ENCODE peak calls at places on chromosomes 5 and 9, in six cellular contexts. F is astrocyte of the cerebellum, G is spleen, C is HS-5, B is epithelial cell of esophagus, V is AG08396. I is an unnamed sample.

GRCh38 chr5:73591698-73592501 is 26.4 kb downstream of the UTP15 start:
- DNase-seq in F (no peak), G (no peak), C (peak), B (peak), V (no peak), I (peak)

GRCh38 chr5:58156977-58157701 is 302.7 kb downstream of the PLK2 start:
- DNase-seq in F (no peak), G (no peak), C (no peak), B (peak), V (no peak), I (no peak)

GRCh38 chr9:93464395-93464794 is 11.0 kb upstream of the FAM120AOS start:
- DNase-seq in F (no peak), G (no peak), C (no peak), B (no peak), V (no peak), I (peak)

GRCh38 chr9:125969868-125970267 is 222.7 kb downstream of the PBX3 start:
- DNase-seq in F (no peak), G (no peak), C (no peak), B (no peak), V (no peak), I (no peak)

GRCh38 chr5:67393211-67393610 is 196.6 kb upstream of the CD180 start:
- DNase-seq in F (no peak), G (no peak), C (no peak), B (no peak), V (no peak), I (no peak)

GRCh38 chr5:144187699-144188294 is 17.1 kb downstream of the KCTD16 start:
- DNase-seq in F (peak), G (peak), C (peak), B (peak), V (peak), I (peak)

GRCh38 chr9:107172160-107172978 is 110.7 kb upstream of the RAD23B start:
- DNase-seq in F (peak), G (peak), C (peak), B (peak), V (peak), I (peak)

GRCh38 chr5:41447761-41448510 is 62.5 kb downstream of the PLCXD3 start:
- DNase-seq in F (no peak), G (no peak), C (no peak), B (no peak), V (no peak), I (no peak)

GRCh38 chr9:121768416-121769015 is 117.1 kb downstream of the DAB2IP start:
- DNase-seq in F (no peak), G (peak), C (no peak), B (no peak), V (no peak), I (no peak)

GRCh38 chr9:136823136-136824046 is 15.6 kb downstream of the RABL6 start:
- DNase-seq in F (no peak), G (no peak), C (no peak), B (no peak), V (no peak), I (no peak)

GRCh38 chr9:98231770-98232478 is 23.5 kb downstream of the TBC1D2 start:
- DNase-seq in F (no peak), G (no peak), C (peak), B (peak), V (peak), I (peak)

GRCh38 chr9:8188720-8189407 is 389.3 kb upstream of the DMAC1 start:
- DNase-seq in F (no peak), G (no peak), C (no peak), B (no peak), V (no peak), I (no peak)

GRCh38 chr5:97141539-97141938 is 872 bp downstream of the LIX1 start:
- DNase-seq in F (no peak), G (no peak), C (no peak), B (no peak), V (no peak), I (no peak)

GRCh38 chr5:73818357-73818756 is 192.4 kb downstream of the ARHGEF28 start:
- DNase-seq in F (no peak), G (no peak), C (no peak), B (peak), V (peak), I (peak)

GRCh38 chr5:43573058-43573457 is 16.2 kb upstream of the PAIP1 start:
- DNase-seq in F (peak), G (no peak), C (no peak), B (no peak), V (no peak), I (no peak)

GRCh38 chr5:175688352-175689146 is 30.7 kb downstream of the HRH2 start:
- DNase-seq in F (no peak), G (peak), C (no peak), B (no peak), V (no peak), I (no peak)

GRCh38 chr9:133576591-133577462 is 32.4 kb downstream of the FAM163B start:
- DNase-seq in F (no peak), G (no peak), C (no peak), B (no peak), V (no peak), I (no peak)

GRCh38 chr9:128190516-128191405 is 611 bp downstream of the CIZ1 start:
- DNase-seq in F (no peak), G (no peak), C (no peak), B (no peak), V (no peak), I (no peak)

GRCh38 chr9:137435980-137436760 is 5.0 kb downstream of the ENTPD8 start:
- DNase-seq in F (peak), G (peak), C (peak), B (peak), V (peak), I (peak)

GRCh38 chr9:35225677-35226076 is 63.9 kb downstream of the UNC13B start:
- DNase-seq in F (no peak), G (no peak), C (no peak), B (no peak), V (no peak), I (no peak)

GRCh38 chr9:136759436-136760325 is 1.6 kb upstream of the LCN8 start:
- DNase-seq in F (no peak), G (no peak), C (no peak), B (no peak), V (no peak), I (no peak)

GRCh38 chr5:60634054-60634453 is 65.9 kb downstream of the DEPDC1B start:
- DNase-seq in F (no peak), G (no peak), C (no peak), B (no peak), V (no peak), I (no peak)

GRCh38 chr5:139232161-139232724 is 34.1 kb upstream of the SIL1 start:
- DNase-seq in F (no peak), G (peak), C (no peak), B (peak), V (no peak), I (no peak)

GRCh38 chr5:10600629-10601245 is 36.9 kb downstream of the ANKRD33B start:
- DNase-seq in F (no peak), G (no peak), C (no peak), B (peak), V (no peak), I (peak)

GRCh38 chr9:75410405-75410804 is 322.1 kb downstream of the OSTF1 start:
- DNase-seq in F (no peak), G (no peak), C (no peak), B (no peak), V (no peak), I (no peak)

GRCh38 chr5:35285435-35285834 is 55.1 kb upstream of the PRLR start:
- DNase-seq in F (no peak), G (no peak), C (no peak), B (no peak), V (no peak), I (no peak)

GRCh38 chr5:150428106-150428876 is 15.6 kb upstream of the CD74 start:
- DNase-seq in F (no peak), G (peak), C (no peak), B (no peak), V (no peak), I (peak)

GRCh38 chr5:84403773-84404172 is 19.1 kb upstream of the EDIL3 start:
- DNase-seq in F (peak), G (no peak), C (peak), B (peak), V (peak), I (peak)

GRCh38 chr9:127550751-127551150 is 61.3 kb upstream of the STXBP1 start:
- DNase-seq in F (no peak), G (no peak), C (no peak), B (no peak), V (no peak), I (no peak)

GRCh38 chr5:36242534-36243144 is 914 bp upstream of the NADK2 start:
- DNase-seq in F (no peak), G (peak), C (no peak), B (no peak), V (no peak), I (no peak)